ENCODE peak calls at places on chromosome 14, in eight cellular contexts. P is GM23338; F is colonic mucosa; H is dorsolateral prefrontal cortex; D is CD4-positive, CD25-positive, alpha-beta regulatory T cell; C is A673; L is left ventricle myocardium inferior; G is lower lobe of right lung. I is an unnamed sample. For H3K27me3, the result is how much of the 10 kb centered on the place peaks cover.

GRCh38 chr14:92987148-92987570 is 64.2 kb downstream of the CHGA start:
- DNase-seq in P (no peak), F (no peak), H (no peak), D (no peak), C (no peak), L (no peak), G (no peak), I (no peak)

GRCh38 chr14:78848234-78848820 is 678.2 kb downstream of the NRXN3 start:
- DNase-seq in P (peak), F (peak), H (no peak), D (peak), C (peak), L (no peak), G (no peak), I (peak)

GRCh38 chr14:53110103-53110502 is 43.0 kb downstream of the DDHD1 start:
- DNase-seq in P (no peak), F (no peak), H (no peak), D (no peak), C (no peak), L (no peak), G (no peak), I (no peak)

GRCh38 chr14:34633697-34634096 is 3.7 kb upstream of the SNX6 start:
- DNase-seq in P (no peak), F (no peak), H (no peak), D (no peak), C (no peak), L (no peak), G (no peak), I (no peak)

GRCh38 chr14:21044106-21044618 is 2.0 kb downstream of the RNASE7 start:
- DNase-seq in P (no peak), F (no peak), H (no peak), D (no peak), C (peak), L (peak), G (peak), I (peak)

GRCh38 chr14:49659526-49660455 is 24.7 kb upstream of the DNAAF2 start:
- DNase-seq in P (no peak), F (no peak), H (no peak), D (no peak), C (no peak), L (no peak), G (no peak), I (no peak)

GRCh38 chr14:71591929-71592328 is 340.3 kb upstream of the RGS6 start:
- DNase-seq in P (no peak), F (no peak), H (no peak), D (no peak), C (peak), L (no peak), G (no peak), I (peak)

GRCh38 chr14:21933681-21934080 is 260.1 kb upstream of the OR4E1 start:
- DNase-seq in P (peak), F (no peak), H (no peak), D (peak), C (no peak), L (no peak), G (no peak), I (no peak)

GRCh38 chr14:55951366-55952206 is 166.6 kb upstream of the PELI2 start:
- DNase-seq in P (no peak), F (no peak), H (no peak), D (no peak), C (no peak), L (no peak), G (no peak), I (no peak)

GRCh38 chr14:84390010-84390409 is 1139.9 kb upstream of the FLRT2 start:
- DNase-seq in P (no peak), F (no peak), H (no peak), D (no peak), C (no peak), L (no peak), G (no peak), I (no peak)

GRCh38 chr14:23437142-23438129 is 2.0 kb upstream of the MYH7 start:
- DNase-seq in P (no peak), F (no peak), H (no peak), D (no peak), C (no peak), L (no peak), G (no peak), I (no peak)

GRCh38 chr14:74243051-74243450 is 3.8 kb downstream of the VSX2 start:
- DNase-seq in P (no peak), F (no peak), H (no peak), D (no peak), C (no peak), L (no peak), G (no peak), I (no peak)
- H3K27me3 ChIP-seq in P (half or more), F (half or more), H (half or more), D (under half), C (half or more), L (half or more), G (half or more), I (under half)

GRCh38 chr14:65156568-65157366 is 54.5 kb upstream of the MAX start:
- DNase-seq in P (no peak), F (no peak), H (no peak), D (no peak), C (no peak), L (no peak), G (peak), I (peak)

GRCh38 chr14:65164068-65164824 is 61.9 kb upstream of the MAX start:
- DNase-seq in P (peak), F (peak), H (no peak), D (peak), C (peak), L (no peak), G (no peak), I (peak)

GRCh38 chr14:65164825-65165135 is 62.5 kb upstream of the MAX start:
- DNase-seq in P (no peak), F (no peak), H (no peak), D (no peak), C (no peak), L (no peak), G (no peak), I (no peak)

GRCh38 chr14:65160091-65160490 is 57.8 kb upstream of the MAX start:
- DNase-seq in P (no peak), F (no peak), H (no peak), D (no peak), C (no peak), L (no peak), G (no peak), I (no peak)

DNA sequence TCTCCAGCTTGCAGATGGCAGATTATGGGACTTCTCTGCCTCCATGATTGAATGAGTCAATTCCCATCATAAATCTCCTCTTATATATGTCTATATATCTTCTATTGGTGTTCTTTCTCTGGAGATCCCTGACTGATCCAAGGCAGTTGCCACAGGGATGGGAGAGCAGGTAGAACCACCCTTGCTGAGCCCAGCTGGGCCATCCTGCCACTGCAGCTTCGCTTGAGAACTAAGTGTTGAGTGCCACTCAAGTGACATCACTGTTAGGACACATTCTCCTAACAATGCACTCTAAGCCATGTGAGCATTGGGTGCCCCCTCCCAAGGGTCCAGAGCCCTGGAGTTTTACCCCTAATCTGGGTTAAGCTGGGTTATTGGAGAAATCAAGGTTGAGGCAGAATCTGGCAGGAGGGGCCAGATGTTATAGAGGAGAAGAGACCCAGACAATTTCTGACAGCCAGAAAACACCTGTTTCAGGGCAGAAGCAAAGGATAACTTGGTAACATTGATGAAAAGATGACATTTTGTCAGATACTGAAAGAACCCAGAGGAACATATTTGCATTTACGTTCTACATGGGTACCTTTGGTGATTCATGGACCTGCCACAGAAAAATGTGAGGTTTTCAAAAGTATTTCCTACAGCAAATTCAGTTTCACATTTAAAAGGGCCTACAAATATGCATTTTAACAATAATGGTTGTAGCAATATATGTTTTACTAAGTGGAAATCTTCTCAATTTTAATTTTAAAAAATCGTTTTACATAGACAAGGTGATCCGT is 57.2 kb upstream of the MAX start:
- DNase-seq in P (no peak), F (no peak), H (no peak), D (no peak), C (no peak), L (no peak), G (no peak), I (no peak)
- H3K27me3 ChIP-seq in P (under half), F (under half), H (under half), D (under half), C (under half), L (under half), G (under half), I (under half)

DNA sequence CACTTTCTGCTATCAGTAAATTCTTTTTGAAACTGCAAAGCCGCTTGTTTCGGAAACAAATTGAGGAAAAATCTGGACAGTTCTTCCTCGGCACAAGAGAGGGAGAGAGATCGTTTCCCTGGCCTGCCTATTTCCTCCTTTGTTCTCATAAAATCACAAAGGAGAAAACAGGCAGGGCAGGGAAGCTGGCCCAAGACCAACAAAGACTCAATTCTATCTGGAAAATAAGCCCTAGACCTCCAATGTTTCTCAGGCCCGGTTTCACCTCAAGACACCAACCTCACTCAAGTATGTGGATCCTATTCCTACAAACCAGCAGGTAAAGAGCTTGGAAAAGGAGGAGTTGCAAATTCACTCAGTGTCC is 19.5 kb downstream of the DICER1 start:
- DNase-seq in P (no peak), F (peak), H (no peak), D (no peak), C (no peak), L (no peak), G (no peak), I (no peak)
- H3K27me3 ChIP-seq in P (under half), F (under half), H (under half), D (under half), C (under half), L (under half), G (under half), I (under half)

DNA sequence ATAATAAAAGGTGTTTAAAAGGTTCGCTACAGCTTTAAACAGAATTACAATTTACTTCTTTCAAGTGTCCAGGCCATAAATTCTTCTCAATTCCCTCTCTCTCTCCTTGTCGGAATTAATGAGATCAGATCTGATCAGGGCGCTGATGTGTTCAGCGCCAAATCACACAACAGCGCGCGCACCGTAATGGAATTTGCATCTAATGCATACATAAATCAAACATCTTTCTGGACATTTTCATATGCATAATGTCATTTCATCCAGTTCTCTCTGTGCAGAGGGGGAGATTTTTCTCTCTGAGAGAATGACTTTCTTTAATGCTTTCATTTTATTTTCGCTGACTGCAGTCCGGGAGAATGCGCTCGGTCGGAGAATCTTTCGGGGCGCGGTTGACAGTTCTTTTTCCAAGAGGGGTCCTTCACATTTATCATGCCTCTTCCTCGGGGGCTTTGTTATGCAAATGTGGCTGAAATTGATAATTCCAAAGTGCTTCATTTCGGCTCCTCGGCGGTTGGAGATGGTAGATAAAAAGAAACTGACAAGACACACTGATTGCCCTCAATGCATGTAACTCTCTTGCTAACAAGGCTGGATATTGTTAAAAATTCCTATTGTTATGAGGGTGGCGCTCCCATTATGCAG is 615.9 kb downstream of the VRK1 start:
- DNase-seq in P (no peak), F (no peak), H (no peak), D (no peak), C (peak), L (no peak), G (no peak), I (no peak)
- H3K27me3 ChIP-seq in P (under half), F (under half), H (under half), D (under half), C (under half), L (half or more), G (half or more), I (under half)

DNA sequence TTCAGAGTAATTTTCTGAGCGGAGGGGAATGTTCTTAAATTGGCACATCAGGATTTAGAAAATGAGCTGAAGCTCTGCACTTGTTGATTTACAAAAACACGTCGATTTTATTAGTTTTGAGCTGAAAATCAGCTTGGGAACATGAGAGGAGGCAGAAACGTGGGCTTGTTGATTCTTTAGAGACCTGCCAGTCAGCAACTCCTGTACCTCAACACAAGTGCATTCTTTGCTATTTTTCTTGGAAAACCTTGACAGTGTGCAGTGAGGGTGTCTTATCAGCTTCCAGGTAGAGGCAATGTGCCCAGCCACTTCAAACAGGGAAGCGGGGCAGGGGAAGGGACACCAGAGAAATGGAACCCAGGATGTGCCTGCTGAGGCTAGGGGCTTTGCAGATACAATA is 102.8 kb upstream of the COCH start:
- DNase-seq in P (no peak), F (no peak), H (no peak), D (no peak), C (no peak), L (no peak), G (no peak), I (no peak)
- H3K27me3 ChIP-seq in P (under half), F (under half), H (under half), D (under half), C (under half), L (under half), G (under half), I (under half)

GRCh38 chr14:28772613-28773012 is 6.0 kb downstream of the FOXG1 start:
- DNase-seq in P (no peak), F (no peak), H (no peak), D (no peak), C (no peak), L (no peak), G (no peak), I (no peak)
- H3K27me3 ChIP-seq in P (half or more), F (under half), H (half or more), D (under half), C (half or more), L (half or more), G (half or more), I (half or more)

GRCh38 chr14:101558739-101559240 is 2.5 kb upstream of the DIO3 start:
- DNase-seq in P (no peak), F (no peak), H (no peak), D (no peak), C (no peak), L (no peak), G (peak), I (no peak)
- H3K27me3 ChIP-seq in P (half or more), F (under half), H (half or more), D (under half), C (half or more), L (half or more), G (under half), I (under half)

GRCh38 chr14:77140343-77140936 is 1.2 kb downstream of the ZDHHC22 start:
- DNase-seq in P (no peak), F (no peak), H (no peak), D (no peak), C (peak), L (no peak), G (no peak), I (no peak)

GRCh38 chr14:77141592-77142288 is at the start of gene ZDHHC22:
- DNase-seq in P (peak), F (no peak), H (peak), D (no peak), C (no peak), L (no peak), G (no peak), I (no peak)

GRCh38 chr14:77139540-77140342 is 1.9 kb downstream of the ZDHHC22 start:
- DNase-seq in P (peak), F (peak), H (peak), D (no peak), C (peak), L (no peak), G (no peak), I (no peak)

GRCh38 chr14:77142289-77142814 is 761 bp upstream of the ZDHHC22 start:
- DNase-seq in P (no peak), F (no peak), H (no peak), D (no peak), C (no peak), L (no peak), G (no peak), I (no peak)

DNA sequence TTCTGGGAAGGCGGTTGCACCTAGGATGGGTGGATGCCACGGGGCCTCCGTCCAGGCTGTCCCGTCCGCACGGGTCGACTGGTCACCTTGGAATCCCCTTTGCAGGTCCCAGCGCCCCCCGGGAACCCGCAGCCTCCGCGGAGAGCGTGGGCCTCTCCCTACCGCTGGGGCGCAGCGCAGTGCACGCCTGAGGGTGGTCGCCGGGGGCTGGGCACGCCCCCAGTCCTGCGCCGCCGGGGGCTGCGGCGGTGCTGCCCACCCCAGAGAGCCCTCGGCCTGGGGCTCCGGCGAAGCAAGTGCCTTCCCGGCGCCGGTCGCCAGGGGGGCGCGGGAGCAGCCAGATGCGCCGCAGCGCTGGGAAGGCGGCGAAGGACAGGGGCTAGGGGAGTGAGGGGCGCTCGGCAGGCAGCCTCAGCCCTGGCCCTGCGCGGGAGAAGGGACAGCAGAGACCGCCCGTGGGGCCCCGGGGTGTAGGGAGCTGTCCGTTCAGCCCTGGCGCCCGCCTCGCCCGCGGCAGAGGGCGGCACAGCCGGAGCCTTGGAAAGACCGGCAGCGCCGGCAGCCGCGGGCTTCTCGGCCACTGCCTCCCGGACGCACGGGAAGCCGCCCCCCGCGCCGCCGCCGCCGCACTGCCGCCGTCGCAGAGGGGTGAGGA is 527 bp downstream of the ZDHHC22 start:
- DNase-seq in P (peak), F (no peak), H (no peak), D (no peak), C (peak), L (no peak), G (no peak), I (no peak)
- H3K27me3 ChIP-seq in P (under half), F (under half), H (under half), D (under half), C (half or more), L (half or more), G (half or more), I (under half)

DNA sequence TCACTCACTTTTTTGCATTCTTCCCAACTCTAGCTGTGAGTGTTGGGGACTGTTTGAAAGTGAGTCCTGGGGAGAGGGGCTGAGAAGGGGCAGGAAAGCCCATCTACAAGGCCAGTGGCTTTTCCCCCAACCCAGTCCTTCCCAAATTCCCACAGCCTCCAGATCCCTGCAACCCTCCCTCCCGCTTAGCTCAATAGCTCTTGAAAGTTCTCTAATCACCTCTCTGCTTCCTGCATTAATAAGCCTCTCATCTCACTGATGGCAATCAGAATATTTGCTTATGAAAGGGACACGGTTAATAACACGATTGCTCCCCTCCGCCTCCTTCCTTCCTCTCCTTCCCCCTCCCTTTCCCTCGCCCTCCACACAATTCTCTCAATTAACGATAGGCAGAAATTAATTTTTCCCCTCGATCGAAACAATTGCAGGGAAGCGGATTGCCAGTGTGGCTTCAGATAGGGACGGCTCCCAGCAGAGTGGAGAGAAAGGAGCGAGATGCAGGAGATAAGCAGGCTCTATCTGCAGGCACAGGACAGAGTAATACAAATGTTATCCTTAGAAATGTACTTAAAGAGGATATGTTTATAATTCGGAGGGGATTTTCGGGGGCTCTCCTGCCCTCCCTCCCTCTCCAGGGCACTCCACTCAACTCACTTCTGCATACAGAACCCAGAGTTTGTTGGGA is 15.1 kb upstream of the GPATCH2L start:
- DNase-seq in P (no peak), F (no peak), H (no peak), D (no peak), C (no peak), L (no peak), G (no peak), I (no peak)
- H3K27me3 ChIP-seq in P (half or more), F (under half), H (half or more), D (under half), C (half or more), L (half or more), G (half or more), I (under half)

I was measured in HL-60.